ENCODE peak calls at places on chromosome 1, in seven cellular contexts. U is GM23338, O is HCT116, B is breast epithelium, D is transverse colon, C is suprapubic skin, K is SK-N-SH. M is an unnamed sample. For H3K36me3, the result is how much of the 10 kb centered on the place peaks cover.

GRCh38 chr1:113930499-113931161 is 1.5 kb downstream of the HIPK1 start:
- DNase-seq in U (peak), O (no peak), B (no peak), D (peak), C (no peak), K (peak), M (no peak)

GRCh38 chr1:1286313-1287261 is 6.4 kb downstream of the SCNN1D start:
- DNase-seq in U (no peak), O (no peak), B (no peak), D (no peak), C (no peak), K (no peak), M (no peak)

GRCh38 chr1:119008483-119009299 is 20.5 kb upstream of the TBX15 start:
- DNase-seq in U (peak), O (peak), B (no peak), D (no peak), C (no peak), K (peak), M (no peak)

GRCh38 chr1:218529691-218530310 is 184.7 kb downstream of the TGFB2 start:
- DNase-seq in U (no peak), O (no peak), B (no peak), D (no peak), C (no peak), K (no peak), M (no peak)

GRCh38 chr1:81967957-81968356 is 167.2 kb downstream of the ADGRL2 start:
- DNase-seq in U (no peak), O (no peak), B (no peak), D (no peak), C (no peak), K (no peak), M (no peak)

GRCh38 chr1:45574105-45574626 is 9.7 kb upstream of the NASP start:
- DNase-seq in U (no peak), O (no peak), B (no peak), D (no peak), C (peak), K (no peak), M (no peak)

GRCh38 chr1:200028586-200029034 is 1.1 kb downstream of the NR5A2 start:
- DNase-seq in U (peak), O (no peak), B (no peak), D (no peak), C (no peak), K (no peak), M (no peak)

GRCh38 chr1:167517535-167518330 is 596 bp downstream of the CD247 start:
- DNase-seq in U (no peak), O (no peak), B (no peak), D (peak), C (no peak), K (no peak), M (no peak)

GRCh38 chr1:179952181-179952580 is 2.4 kb upstream of the CEP350 start:
- DNase-seq in U (no peak), O (no peak), B (no peak), D (no peak), C (no peak), K (no peak), M (no peak)

GRCh38 chr1:203521071-203521794 is 27.3 kb downstream of the OPTC start:
- DNase-seq in U (no peak), O (no peak), B (no peak), D (no peak), C (no peak), K (no peak), M (no peak)

GRCh38 chr1:23772049-23772853 is 6.0 kb upstream of the PITHD1 start:
- DNase-seq in U (peak), O (peak), B (peak), D (peak), C (peak), K (peak), M (peak)

GRCh38 chr1:1777950-1778826 is at the start of gene NADK:
- DNase-seq in U (peak), O (peak), B (no peak), D (peak), C (no peak), K (peak), M (peak)

DNA sequence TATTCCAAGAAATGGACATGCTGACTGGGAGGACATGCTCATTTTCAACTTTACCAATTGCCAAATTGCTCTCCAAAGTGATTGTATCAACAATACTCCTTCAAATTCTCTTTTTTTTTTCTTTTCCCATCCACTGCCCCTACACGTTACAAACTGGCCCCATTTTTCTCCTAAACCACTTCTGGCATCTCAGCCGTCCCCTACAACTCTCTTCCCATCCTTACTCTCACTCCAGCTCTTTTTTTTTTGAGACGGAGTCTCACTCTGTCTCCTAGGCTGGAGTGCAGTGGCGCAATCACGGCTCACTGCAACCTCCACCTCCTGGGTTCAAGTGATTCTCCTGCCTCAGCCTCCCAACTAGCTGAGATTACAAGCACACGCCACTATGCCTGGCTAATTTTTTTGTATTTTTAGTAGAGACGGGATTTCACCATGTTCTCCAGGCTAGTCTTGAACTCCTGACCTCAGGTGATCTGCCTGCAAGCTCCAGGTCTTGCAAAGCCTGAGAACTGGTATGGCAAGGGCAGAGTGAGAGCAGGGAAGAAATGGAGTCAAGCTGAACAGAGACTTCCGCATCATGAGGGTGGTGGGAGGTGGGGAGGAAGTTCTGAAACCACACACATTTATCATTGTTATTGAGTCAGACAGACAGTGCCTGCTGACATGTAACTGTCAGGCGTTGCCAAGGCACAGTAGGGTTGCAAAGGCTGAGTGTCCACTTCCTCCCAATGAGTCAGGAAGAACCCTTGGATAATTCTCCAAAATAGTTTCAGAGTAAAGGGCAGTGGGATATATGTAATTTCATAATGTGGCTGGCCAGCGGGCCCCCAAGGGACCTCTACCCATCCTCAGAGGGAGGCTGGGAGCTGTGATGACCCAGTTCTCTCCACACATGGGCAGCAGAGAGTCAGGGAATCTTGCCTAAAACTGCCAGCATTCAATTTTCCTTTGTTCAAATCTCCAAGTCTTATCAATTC is 17.4 kb downstream of the CELA3A start:
- DNase-seq in U (peak), O (no peak), B (no peak), D (peak), C (no peak), K (no peak), M (no peak)
- TF ChIP-seq POLR2AphosphoS5 in U (no peak), O (no peak), B (no peak), D (no peak), C (no peak), K (no peak), M (no peak)

GRCh38 chr1:28308750-28309149 is 20.1 kb upstream of the MED18 start:
- DNase-seq in U (no peak), O (no peak), B (no peak), D (no peak), C (no peak), K (no peak), M (no peak)

GRCh38 chr1:28306550-28306949 is 22.3 kb upstream of the MED18 start:
- DNase-seq in U (no peak), O (no peak), B (no peak), D (no peak), C (no peak), K (no peak), M (no peak)

GRCh38 chr1:28313710-28314510 is 14.9 kb upstream of the MED18 start:
- DNase-seq in U (no peak), O (peak), B (peak), D (peak), C (peak), K (no peak), M (no peak)

DNA sequence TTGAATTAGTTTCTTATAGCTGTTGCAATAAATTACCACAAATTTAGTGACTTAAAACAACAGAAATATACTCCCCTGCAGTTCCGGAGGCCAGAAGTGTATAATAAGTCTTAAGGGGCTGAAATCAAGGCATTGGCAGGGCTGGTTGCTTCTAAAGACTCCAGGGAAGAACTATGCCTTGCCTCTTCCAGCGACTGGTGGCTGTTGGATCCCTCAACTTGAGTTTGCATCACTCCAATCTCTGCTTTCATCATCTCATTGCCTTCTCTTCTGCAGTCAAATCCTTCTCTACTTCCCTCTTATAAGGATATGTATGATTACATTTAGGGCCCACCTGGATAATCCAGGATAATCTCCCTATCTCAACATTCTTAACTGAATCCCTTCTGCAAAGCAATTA is 19.1 kb upstream of the MED18 start:
- DNase-seq in U (no peak), O (no peak), B (no peak), D (no peak), C (no peak), K (no peak), M (no peak)
- H3K27ac ChIP-seq in U (no peak), O (no peak), B (no peak), D (no peak), C (no peak), K (no peak), M (no peak)

GRCh38 chr1:242728696-242729095 is 204.2 kb upstream of the PLD5 start:
- DNase-seq in U (no peak), O (no peak), B (no peak), D (no peak), C (no peak), K (no peak), M (no peak)

GRCh38 chr1:242718967-242719366 is 194.5 kb upstream of the PLD5 start:
- DNase-seq in U (peak), O (no peak), B (no peak), D (no peak), C (no peak), K (no peak), M (no peak)

GRCh38 chr1:242723044-242723742 is 198.7 kb upstream of the PLD5 start:
- DNase-seq in U (no peak), O (no peak), B (no peak), D (no peak), C (no peak), K (no peak), M (no peak)
- H3K36me3 ChIP-seq in U (under half), O (under half), B (under half), D (under half), C (under half), K (under half), M (under half)

GRCh38 chr1:84410328-84411107 is 12.2 kb downstream of the DNASE2B start:
- DNase-seq in U (no peak), O (no peak), B (no peak), D (no peak), C (no peak), K (no peak), M (no peak)

GRCh38 chr1:84412316-84412942 is 14.1 kb downstream of the DNASE2B start:
- DNase-seq in U (no peak), O (no peak), B (no peak), D (no peak), C (no peak), K (no peak), M (no peak)

GRCh38 chr1:84409888-84410287 is 11.6 kb downstream of the DNASE2B start:
- DNase-seq in U (no peak), O (no peak), B (no peak), D (no peak), C (no peak), K (no peak), M (no peak)

DNA sequence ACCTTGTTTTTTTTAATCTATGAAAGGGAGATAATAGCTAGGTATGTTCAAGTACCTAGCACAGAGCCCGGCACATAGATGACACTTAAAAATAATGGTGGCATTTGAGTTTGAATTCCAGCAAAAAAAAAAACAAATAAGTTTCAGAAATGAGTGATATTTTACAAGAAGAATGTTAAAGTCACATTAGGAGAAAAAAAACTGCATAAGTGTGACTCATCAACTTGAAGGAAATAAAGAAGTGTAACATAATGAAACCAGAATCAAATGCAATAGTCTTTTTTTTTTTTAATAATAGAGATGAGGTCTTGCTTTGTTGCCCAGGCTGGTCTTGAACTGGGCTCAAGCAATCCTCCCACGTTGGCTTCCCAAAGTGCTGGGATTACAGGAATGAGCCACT is 17.1 kb downstream of the DNASE2B start:
- DNase-seq in U (no peak), O (no peak), B (no peak), D (no peak), C (no peak), K (no peak), M (no peak)
- TF ChIP-seq POLR2AphosphoS5 in U (no peak), O (no peak), B (no peak), D (no peak), C (no peak), K (no peak), M (no peak)